ENCODE peak calls at places on chromosomes 12 and 14, in nine cellular contexts. One of them, this sample, is unnamed. For H3K4me1, the result is how much of the 10 kb centered on the place peaks cover.

GRCh38 chr12:43057561-43057960 is 468.0 kb upstream of the PRICKLE1 start:
- DNase-seq in psoas muscle: no peak
- DNase-seq in A673: no peak
- DNase-seq in CD8-positive, alpha-beta T cell: no peak
- DNase-seq in thoracic aorta: no peak
- DNase-seq in aorta: no peak
- DNase-seq in right cardiac atrium: no peak
- DNase-seq in H1: no peak
- DNase-seq in neuronal stem cell: no peak
- DNase-seq in this sample: no peak

GRCh38 chr12:100348657-100349454 is 8.0 kb upstream of the SLC17A8 start:
- DNase-seq in psoas muscle: no peak
- DNase-seq in A673: peak
- DNase-seq in CD8-positive, alpha-beta T cell: no peak
- DNase-seq in thoracic aorta: no peak
- DNase-seq in aorta: no peak
- DNase-seq in right cardiac atrium: no peak
- DNase-seq in H1: no peak
- DNase-seq in neuronal stem cell: peak
- DNase-seq in this sample: no peak

GRCh38 chr12:67748761-67749075 is 100.2 kb downstream of the DYRK2 start:
- DNase-seq in psoas muscle: no peak
- DNase-seq in A673: no peak
- DNase-seq in CD8-positive, alpha-beta T cell: no peak
- DNase-seq in thoracic aorta: no peak
- DNase-seq in aorta: no peak
- DNase-seq in right cardiac atrium: no peak
- DNase-seq in H1: no peak
- DNase-seq in neuronal stem cell: no peak
- DNase-seq in this sample: no peak

GRCh38 chr14:52175982-52176502 is 91.5 kb upstream of the PTGDR start:
- DNase-seq in psoas muscle: no peak
- DNase-seq in A673: no peak
- DNase-seq in CD8-positive, alpha-beta T cell: peak
- DNase-seq in thoracic aorta: no peak
- DNase-seq in aorta: no peak
- DNase-seq in right cardiac atrium: no peak
- DNase-seq in H1: no peak
- DNase-seq in neuronal stem cell: no peak
- DNase-seq in this sample: no peak

GRCh38 chr12:96233941-96234461 is 39.8 kb downstream of the ELK3 start:
- DNase-seq in psoas muscle: peak
- DNase-seq in A673: no peak
- DNase-seq in CD8-positive, alpha-beta T cell: no peak
- DNase-seq in thoracic aorta: peak
- DNase-seq in aorta: peak
- DNase-seq in right cardiac atrium: peak
- DNase-seq in H1: no peak
- DNase-seq in neuronal stem cell: no peak
- DNase-seq in this sample: peak

GRCh38 chr12:82326905-82327503 is 31.2 kb downstream of the CCDC59 start:
- DNase-seq in psoas muscle: no peak
- DNase-seq in A673: peak
- DNase-seq in CD8-positive, alpha-beta T cell: no peak
- DNase-seq in thoracic aorta: no peak
- DNase-seq in aorta: no peak
- DNase-seq in right cardiac atrium: no peak
- DNase-seq in H1: no peak
- DNase-seq in neuronal stem cell: no peak
- DNase-seq in this sample: no peak

GRCh38 chr12:6306599-6307220 is 3.8 kb upstream of the PLEKHG6 start:
- DNase-seq in psoas muscle: no peak
- DNase-seq in A673: no peak
- DNase-seq in CD8-positive, alpha-beta T cell: no peak
- DNase-seq in thoracic aorta: no peak
- DNase-seq in aorta: peak
- DNase-seq in right cardiac atrium: no peak
- DNase-seq in H1: no peak
- DNase-seq in neuronal stem cell: no peak
- DNase-seq in this sample: no peak

GRCh38 chr12:12008931-12009611 is 61.7 kb upstream of the BCL2L14 start:
- DNase-seq in psoas muscle: no peak
- DNase-seq in A673: peak
- DNase-seq in CD8-positive, alpha-beta T cell: no peak
- DNase-seq in thoracic aorta: no peak
- DNase-seq in aorta: no peak
- DNase-seq in right cardiac atrium: no peak
- DNase-seq in H1: peak
- DNase-seq in neuronal stem cell: peak
- DNase-seq in this sample: no peak

GRCh38 chr14:24238123-24238522 is 4.3 kb downstream of the TINF2 start:
- DNase-seq in psoas muscle: no peak
- DNase-seq in A673: no peak
- DNase-seq in CD8-positive, alpha-beta T cell: no peak
- DNase-seq in thoracic aorta: no peak
- DNase-seq in aorta: no peak
- DNase-seq in right cardiac atrium: no peak
- DNase-seq in H1: no peak
- DNase-seq in neuronal stem cell: no peak
- DNase-seq in this sample: peak

GRCh38 chr12:203462-204260 is 10.3 kb downstream of the SLC6A12 start:
- DNase-seq in psoas muscle: no peak
- DNase-seq in A673: no peak
- DNase-seq in CD8-positive, alpha-beta T cell: no peak
- DNase-seq in thoracic aorta: no peak
- DNase-seq in aorta: peak
- DNase-seq in right cardiac atrium: peak
- DNase-seq in H1: peak
- DNase-seq in neuronal stem cell: peak
- DNase-seq in this sample: no peak

GRCh38 chr12:81196595-81196994 is 118.7 kb downstream of the ACSS3 start:
- DNase-seq in psoas muscle: no peak
- DNase-seq in A673: no peak
- DNase-seq in CD8-positive, alpha-beta T cell: no peak
- DNase-seq in thoracic aorta: no peak
- DNase-seq in aorta: no peak
- DNase-seq in right cardiac atrium: no peak
- DNase-seq in H1: no peak
- DNase-seq in neuronal stem cell: no peak
- DNase-seq in this sample: no peak

GRCh38 chr14:92885279-92886061 is 37.5 kb upstream of the CHGA start:
- DNase-seq in psoas muscle: no peak
- DNase-seq in A673: no peak
- DNase-seq in CD8-positive, alpha-beta T cell: no peak
- DNase-seq in thoracic aorta: no peak
- DNase-seq in aorta: no peak
- DNase-seq in right cardiac atrium: no peak
- DNase-seq in H1: no peak
- DNase-seq in neuronal stem cell: no peak
- DNase-seq in this sample: no peak

GRCh38 chr14:70771781-70772212 is 37.5 kb downstream of the MAP3K9 start:
- DNase-seq in psoas muscle: no peak
- DNase-seq in A673: peak
- DNase-seq in CD8-positive, alpha-beta T cell: no peak
- DNase-seq in thoracic aorta: no peak
- DNase-seq in aorta: no peak
- DNase-seq in right cardiac atrium: no peak
- DNase-seq in H1: peak
- DNase-seq in neuronal stem cell: no peak
- DNase-seq in this sample: no peak

GRCh38 chr12:105487961-105488360 is 157.5 kb downstream of the C12orf75 start:
- DNase-seq in psoas muscle: no peak
- DNase-seq in A673: no peak
- DNase-seq in CD8-positive, alpha-beta T cell: no peak
- DNase-seq in thoracic aorta: no peak
- DNase-seq in aorta: no peak
- DNase-seq in right cardiac atrium: no peak
- DNase-seq in H1: no peak
- DNase-seq in neuronal stem cell: no peak
- DNase-seq in this sample: no peak

GRCh38 chr14:26598081-26598671 is 343 bp upstream of the NOVA1 start:
- DNase-seq in psoas muscle: peak
- DNase-seq in A673: peak
- DNase-seq in CD8-positive, alpha-beta T cell: no peak
- DNase-seq in thoracic aorta: peak
- DNase-seq in aorta: peak
- DNase-seq in right cardiac atrium: peak
- DNase-seq in H1: peak
- DNase-seq in neuronal stem cell: peak
- DNase-seq in this sample: peak

GRCh38 chr14:50388256-50388931 is 8.3 kb downstream of the CDKL1 start:
- DNase-seq in psoas muscle: no peak
- DNase-seq in A673: peak
- DNase-seq in CD8-positive, alpha-beta T cell: no peak
- DNase-seq in thoracic aorta: no peak
- DNase-seq in aorta: no peak
- DNase-seq in right cardiac atrium: no peak
- DNase-seq in H1: no peak
- DNase-seq in neuronal stem cell: no peak
- DNase-seq in this sample: no peak

GRCh38 chr14:40417777-40418401 is 985.7 kb upstream of the FBXO33 start:
- DNase-seq in psoas muscle: no peak
- DNase-seq in A673: peak
- DNase-seq in CD8-positive, alpha-beta T cell: no peak
- DNase-seq in thoracic aorta: no peak
- DNase-seq in aorta: no peak
- DNase-seq in right cardiac atrium: no peak
- DNase-seq in H1: peak
- DNase-seq in neuronal stem cell: peak
- DNase-seq in this sample: no peak
- H3K4me3 ChIP-seq in psoas muscle: no peak
- H3K4me3 ChIP-seq in A673: peak
- H3K4me3 ChIP-seq in CD8-positive, alpha-beta T cell: no peak
- H3K4me3 ChIP-seq in thoracic aorta: no peak
- H3K4me3 ChIP-seq in aorta: no peak
- H3K4me3 ChIP-seq in right cardiac atrium: no peak
- H3K4me3 ChIP-seq in H1: no peak
- H3K4me3 ChIP-seq in neuronal stem cell: no peak
- H3K4me3 ChIP-seq in this sample: no peak

DNA sequence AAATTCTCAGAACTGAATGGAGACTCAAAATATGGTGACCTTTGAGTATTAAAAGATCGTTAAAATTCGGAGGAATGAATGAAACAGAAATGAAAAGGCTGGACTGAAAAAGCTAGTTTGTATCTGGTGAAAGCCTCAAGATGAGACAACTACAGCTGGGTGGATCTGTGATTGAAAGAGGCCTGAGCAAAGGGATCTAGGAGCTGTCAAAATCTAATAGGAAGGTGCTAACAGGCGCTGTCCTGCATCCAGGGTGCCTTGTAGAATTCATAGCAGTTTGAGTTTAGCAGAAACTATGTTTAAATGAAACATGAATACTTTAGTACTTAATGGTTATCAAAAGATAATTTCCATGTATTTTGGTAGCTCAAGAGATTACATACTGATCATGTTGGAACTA is 2.3 kb downstream of the YY1 start:
- DNase-seq in psoas muscle: no peak
- DNase-seq in A673: no peak
- DNase-seq in CD8-positive, alpha-beta T cell: no peak
- DNase-seq in thoracic aorta: no peak
- DNase-seq in aorta: no peak
- DNase-seq in right cardiac atrium: no peak
- DNase-seq in H1: no peak
- DNase-seq in neuronal stem cell: no peak
- DNase-seq in this sample: no peak
- H3K27ac ChIP-seq in psoas muscle: peak
- H3K27ac ChIP-seq in A673: peak
- H3K27ac ChIP-seq in CD8-positive, alpha-beta T cell: peak
- H3K27ac ChIP-seq in thoracic aorta: peak
- H3K27ac ChIP-seq in aorta: peak
- H3K27ac ChIP-seq in right cardiac atrium: no peak
- H3K27ac ChIP-seq in H1: no peak
- H3K27ac ChIP-seq in neuronal stem cell: no peak
- H3K27ac ChIP-seq in this sample: peak

GRCh38 chr12:69343885-69344612 is 4.1 kb upstream of the LYZ start:
- DNase-seq in psoas muscle: no peak
- DNase-seq in A673: no peak
- DNase-seq in CD8-positive, alpha-beta T cell: no peak
- DNase-seq in thoracic aorta: no peak
- DNase-seq in aorta: no peak
- DNase-seq in right cardiac atrium: no peak
- DNase-seq in H1: no peak
- DNase-seq in neuronal stem cell: no peak
- DNase-seq in this sample: no peak
- H3K4me1 ChIP-seq in psoas muscle: under half
- H3K4me1 ChIP-seq in A673: under half
- H3K4me1 ChIP-seq in CD8-positive, alpha-beta T cell: under half
- H3K4me1 ChIP-seq in thoracic aorta: under half
- H3K4me1 ChIP-seq in aorta: under half
- H3K4me1 ChIP-seq in right cardiac atrium: under half
- H3K4me1 ChIP-seq in H1: under half
- H3K4me1 ChIP-seq in neuronal stem cell: under half
- H3K4me1 ChIP-seq in this sample: under half

GRCh38 chr12:45731376-45731775 is 1.9 kb downstream of the ARID2 start:
- DNase-seq in psoas muscle: no peak
- DNase-seq in A673: no peak
- DNase-seq in CD8-positive, alpha-beta T cell: no peak
- DNase-seq in thoracic aorta: no peak
- DNase-seq in aorta: no peak
- DNase-seq in right cardiac atrium: no peak
- DNase-seq in H1: no peak
- DNase-seq in neuronal stem cell: peak
- DNase-seq in this sample: no peak

GRCh38 chr12:45732250-45732649 is 2.7 kb downstream of the ARID2 start:
- DNase-seq in psoas muscle: no peak
- DNase-seq in A673: no peak
- DNase-seq in CD8-positive, alpha-beta T cell: no peak
- DNase-seq in thoracic aorta: no peak
- DNase-seq in aorta: no peak
- DNase-seq in right cardiac atrium: no peak
- DNase-seq in H1: no peak
- DNase-seq in neuronal stem cell: no peak
- DNase-seq in this sample: no peak

GRCh38 chr12:45730842-45731336 is 1.4 kb downstream of the ARID2 start:
- DNase-seq in psoas muscle: no peak
- DNase-seq in A673: no peak
- DNase-seq in CD8-positive, alpha-beta T cell: no peak
- DNase-seq in thoracic aorta: no peak
- DNase-seq in aorta: no peak
- DNase-seq in right cardiac atrium: no peak
- DNase-seq in H1: no peak
- DNase-seq in neuronal stem cell: no peak
- DNase-seq in this sample: no peak

GRCh38 chr12:45730116-45730841 is 773 bp downstream of the ARID2 start:
- DNase-seq in psoas muscle: peak
- DNase-seq in A673: peak
- DNase-seq in CD8-positive, alpha-beta T cell: peak
- DNase-seq in thoracic aorta: no peak
- DNase-seq in aorta: peak
- DNase-seq in right cardiac atrium: peak
- DNase-seq in H1: peak
- DNase-seq in neuronal stem cell: peak
- DNase-seq in this sample: peak

DNA sequence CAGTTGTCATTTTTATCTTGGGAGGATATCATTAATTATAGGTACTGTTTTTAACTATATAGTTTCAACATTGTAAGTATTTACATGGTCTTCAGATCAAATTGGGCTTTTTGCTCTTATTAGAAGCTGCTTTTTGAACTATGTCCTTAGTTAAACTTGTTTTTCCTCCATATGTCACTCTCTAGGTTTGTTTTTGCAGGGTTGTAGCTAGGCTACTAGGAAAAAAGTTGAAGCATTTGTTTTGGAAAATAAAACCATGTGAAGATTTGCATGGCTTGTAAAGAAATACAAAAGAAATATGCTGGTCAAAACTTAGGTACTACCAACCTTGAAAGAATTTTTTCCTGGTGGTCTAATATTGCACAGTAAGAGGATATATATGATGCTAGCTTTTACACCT is 3.4 kb downstream of the ARID2 start:
- DNase-seq in psoas muscle: no peak
- DNase-seq in A673: no peak
- DNase-seq in CD8-positive, alpha-beta T cell: no peak
- DNase-seq in thoracic aorta: no peak
- DNase-seq in aorta: no peak
- DNase-seq in right cardiac atrium: no peak
- DNase-seq in H1: no peak
- DNase-seq in neuronal stem cell: no peak
- DNase-seq in this sample: no peak
- H3K4me3 ChIP-seq in psoas muscle: peak
- H3K4me3 ChIP-seq in A673: peak
- H3K4me3 ChIP-seq in CD8-positive, alpha-beta T cell: no peak
- H3K4me3 ChIP-seq in thoracic aorta: peak
- H3K4me3 ChIP-seq in aorta: no peak
- H3K4me3 ChIP-seq in right cardiac atrium: no peak
- H3K4me3 ChIP-seq in H1: no peak
- H3K4me3 ChIP-seq in neuronal stem cell: no peak
- H3K4me3 ChIP-seq in this sample: no peak

This sample was measured in RWPE2.